ENCODE peak calls at places on chromosome 13, in six cellular contexts. One of them, this sample, is unnamed.

GRCh38 chr13:49444517-49445395 is 682 bp downstream of the SETDB2 start:
- DNase-seq in colonic mucosa: peak; percentile 39
- DNase-seq in H1: no peak
- DNase-seq in left lung: no peak
- DNase-seq in sigmoid colon: no peak
- DNase-seq in uterus: no peak
- DNase-seq in this sample: peak; percentile 8

GRCh38 chr13:41268764-41269163 is 5.4 kb upstream of the MTRF1 start:
- DNase-seq in colonic mucosa: no peak
- DNase-seq in left lung: no peak
- DNase-seq in sigmoid colon: no peak
- DNase-seq in H1: no peak
- DNase-seq in uterus: no peak
- DNase-seq in this sample: peak; percentile 13

GRCh38 chr13:110689711-110690110 is 16.2 kb downstream of the CARS2 start:
- DNase-seq in H1: no peak
- DNase-seq in colonic mucosa: no peak
- DNase-seq in left lung: no peak
- DNase-seq in uterus: no peak
- DNase-seq in sigmoid colon: no peak
- DNase-seq in this sample: no peak

GRCh38 chr13:39451301-39451700 is 151.7 kb downstream of the LHFPL6 start:
- DNase-seq in colonic mucosa: no peak
- DNase-seq in H1: no peak
- DNase-seq in uterus: no peak
- DNase-seq in left lung: no peak
- DNase-seq in sigmoid colon: no peak
- DNase-seq in this sample: no peak

GRCh38 chr13:20441879-20442278 is 83.8 kb downstream of the CRYL1 start:
- DNase-seq in sigmoid colon: no peak
- DNase-seq in colonic mucosa: no peak
- DNase-seq in left lung: no peak
- DNase-seq in H1: no peak
- DNase-seq in uterus: no peak
- DNase-seq in this sample: no peak

GRCh38 chr13:47303626-47304025 is 406.8 kb upstream of the HTR2A start:
- DNase-seq in colonic mucosa: no peak
- DNase-seq in uterus: no peak
- DNase-seq in left lung: no peak
- DNase-seq in H1: no peak
- DNase-seq in sigmoid colon: no peak
- DNase-seq in this sample: no peak

GRCh38 chr13:50456111-50456510 is 387.4 kb downstream of the DLEU7 start:
- DNase-seq in H1: no peak
- DNase-seq in left lung: no peak
- DNase-seq in sigmoid colon: no peak
- DNase-seq in colonic mucosa: no peak
- DNase-seq in uterus: no peak
- DNase-seq in this sample: no peak

GRCh38 chr13:95707035-95707434 is 30.1 kb downstream of the DNAJC3 start:
- DNase-seq in colonic mucosa: no peak
- DNase-seq in sigmoid colon: no peak
- DNase-seq in uterus: no peak
- DNase-seq in left lung: no peak
- DNase-seq in H1: no peak
- DNase-seq in this sample: no peak

GRCh38 chr13:27797228-27797624 is 4.9 kb downstream of the GSX1 start:
- DNase-seq in left lung: no peak
- DNase-seq in H1: peak; percentile 80
- DNase-seq in sigmoid colon: no peak
- DNase-seq in colonic mucosa: no peak
- DNase-seq in uterus: no peak
- DNase-seq in this sample: no peak

GRCh38 chr13:75480691-75481175 is 1.2 kb downstream of the TBC1D4 start:
- DNase-seq in uterus: peak; percentile 44
- DNase-seq in left lung: peak; percentile 84
- DNase-seq in sigmoid colon: peak; percentile 67
- DNase-seq in colonic mucosa: peak; percentile 82
- DNase-seq in H1: peak; percentile 61
- DNase-seq in this sample: peak; percentile 1

GRCh38 chr13:84607614-84608013 is 725.3 kb upstream of the SLITRK1 start:
- DNase-seq in uterus: no peak
- DNase-seq in left lung: no peak
- DNase-seq in H1: no peak
- DNase-seq in colonic mucosa: no peak
- DNase-seq in sigmoid colon: no peak
- DNase-seq in this sample: no peak

GRCh38 chr13:21033224-21033855 is 28.0 kb downstream of the LATS2 start:
- DNase-seq in uterus: no peak
- DNase-seq in H1: no peak
- DNase-seq in sigmoid colon: peak; percentile 89
- DNase-seq in left lung: no peak
- DNase-seq in colonic mucosa: no peak
- DNase-seq in this sample: no peak

DNA sequence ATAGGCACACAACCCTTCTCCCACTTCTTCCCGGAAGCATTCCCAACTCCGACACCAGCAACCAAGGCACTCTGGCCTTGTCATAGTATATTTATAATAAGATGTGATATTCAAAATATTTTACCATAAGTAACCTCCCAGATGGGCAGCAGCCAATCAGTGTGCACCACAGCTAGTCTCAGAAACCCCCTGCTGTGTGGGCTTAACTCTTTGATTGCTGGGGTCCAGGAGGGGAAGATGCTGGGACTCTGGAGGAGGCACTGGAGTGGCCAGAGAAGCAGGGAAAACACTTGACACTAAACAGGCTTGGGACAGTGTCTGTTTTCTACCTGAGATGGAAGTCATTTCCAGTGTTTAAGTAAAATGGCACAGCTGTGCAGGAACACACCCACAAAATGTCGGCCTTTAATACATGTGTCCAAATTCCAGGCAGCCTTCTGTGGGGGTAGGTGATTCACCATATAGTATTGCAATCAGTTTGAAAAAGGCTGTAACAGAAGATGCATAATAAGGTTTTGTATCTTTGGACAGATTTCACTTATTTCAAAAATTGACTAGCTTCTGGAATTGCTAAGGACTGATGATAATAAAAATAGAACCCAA is 100.7 kb downstream of the MBNL2 start:
- DNase-seq in colonic mucosa: no peak
- DNase-seq in uterus: no peak
- DNase-seq in H1: no peak
- DNase-seq in sigmoid colon: no peak
- DNase-seq in left lung: no peak
- DNase-seq in this sample: no peak
- H3K4me1 ChIP-seq in colonic mucosa: no peaks in the 10 kb centered on the region
- H3K4me1 ChIP-seq in uterus: no peaks in the 10 kb centered on the region
- H3K4me1 ChIP-seq in H1: peaks cover 6% of the 10 kb centered on the region
- H3K4me1 ChIP-seq in sigmoid colon: peaks cover 97% of the 10 kb centered on the region
- H3K4me1 ChIP-seq in left lung: peaks cover 9% of the 10 kb centered on the region
- H3K4me1 ChIP-seq in this sample: no peaks in the 10 kb centered on the region

GRCh38 chr13:64369121-64369520 is 2861.0 kb downstream of the PCDH9 start:
- DNase-seq in colonic mucosa: no peak
- DNase-seq in sigmoid colon: no peak
- DNase-seq in H1: no peak
- DNase-seq in uterus: no peak
- DNase-seq in left lung: no peak
- DNase-seq in this sample: no peak
- H3K9me3 ChIP-seq in colonic mucosa: no peaks in the 10 kb centered on the region
- H3K9me3 ChIP-seq in sigmoid colon: no peaks in the 10 kb centered on the region
- H3K9me3 ChIP-seq in H1: peaks cover 11% of the 10 kb centered on the region
- H3K9me3 ChIP-seq in uterus: no peaks in the 10 kb centered on the region
- H3K9me3 ChIP-seq in left lung: peaks cover 35% of the 10 kb centered on the region
- H3K9me3 ChIP-seq in this sample: no peaks in the 10 kb centered on the region

GRCh38 chr13:44218501-44219240 is 155.0 kb upstream of the SERP2 start:
- DNase-seq in H1: no peak
- DNase-seq in uterus: peak; percentile 59
- DNase-seq in sigmoid colon: peak; percentile 85
- DNase-seq in left lung: peak; percentile 78
- DNase-seq in colonic mucosa: peak; percentile 60
- DNase-seq in this sample: no peak
- H3K4me1 ChIP-seq in H1: no peaks in the 10 kb centered on the region
- H3K4me1 ChIP-seq in uterus: peaks cover 27% of the 10 kb centered on the region
- H3K4me1 ChIP-seq in sigmoid colon: peaks cover 48% of the 10 kb centered on the region
- H3K4me1 ChIP-seq in left lung: peaks cover 11% of the 10 kb centered on the region
- H3K4me1 ChIP-seq in colonic mucosa: no peaks in the 10 kb centered on the region
- H3K4me1 ChIP-seq in this sample: no peaks in the 10 kb centered on the region

DNA sequence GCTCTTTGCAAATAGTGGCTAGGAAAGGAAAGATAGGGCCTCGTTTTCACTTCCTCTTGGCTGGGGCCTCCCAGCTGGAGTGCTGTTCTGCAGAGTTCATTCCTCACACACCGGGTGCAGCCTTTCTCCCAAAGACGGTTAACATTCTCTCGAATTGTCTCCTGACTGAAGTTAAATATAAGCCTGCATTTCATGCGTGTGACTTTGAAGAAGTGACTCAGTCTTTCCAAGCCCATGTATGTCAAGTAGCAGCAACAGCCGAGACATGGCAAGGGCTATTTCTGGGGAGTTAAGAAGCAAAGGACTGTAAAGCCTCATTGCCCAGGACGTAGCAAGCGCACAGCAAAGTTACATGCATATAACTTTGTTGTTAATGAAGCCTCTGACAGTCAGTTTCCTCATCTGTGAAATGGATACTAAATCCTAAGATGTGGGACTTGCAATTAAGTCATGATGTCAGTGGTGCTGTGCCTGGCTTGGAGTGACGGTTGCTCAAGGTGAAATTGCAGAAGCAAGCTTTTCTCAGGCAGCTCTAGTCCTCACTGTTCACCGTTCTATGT is 502.4 kb downstream of the MYO16 start:
- DNase-seq in colonic mucosa: no peak
- DNase-seq in uterus: no peak
- DNase-seq in sigmoid colon: no peak
- DNase-seq in H1: no peak
- DNase-seq in left lung: no peak
- DNase-seq in this sample: no peak
- H3K9me3 ChIP-seq in colonic mucosa: no peaks in the 10 kb centered on the region
- H3K9me3 ChIP-seq in uterus: no peaks in the 10 kb centered on the region
- H3K9me3 ChIP-seq in sigmoid colon: no peaks in the 10 kb centered on the region
- H3K9me3 ChIP-seq in H1: no peaks in the 10 kb centered on the region
- H3K9me3 ChIP-seq in left lung: no peaks in the 10 kb centered on the region
- H3K9me3 ChIP-seq in this sample: no peaks in the 10 kb centered on the region

GRCh38 chr13:99416411-99417121 is 84.7 kb upstream of the TM9SF2 start:
- DNase-seq in uterus: no peak
- DNase-seq in H1: no peak
- DNase-seq in sigmoid colon: no peak
- DNase-seq in colonic mucosa: no peak
- DNase-seq in left lung: no peak
- DNase-seq in this sample: no peak

GRCh38 chr13:99418663-99419140 is 82.6 kb upstream of the TM9SF2 start:
- DNase-seq in uterus: no peak
- DNase-seq in left lung: no peak
- DNase-seq in sigmoid colon: no peak
- DNase-seq in H1: no peak
- DNase-seq in colonic mucosa: no peak
- DNase-seq in this sample: no peak

GRCh38 chr13:99419591-99420243 is 81.6 kb upstream of the TM9SF2 start:
- DNase-seq in sigmoid colon: no peak
- DNase-seq in uterus: no peak
- DNase-seq in colonic mucosa: no peak
- DNase-seq in left lung: no peak
- DNase-seq in H1: no peak
- DNase-seq in this sample: no peak

GRCh38 chr13:99417151-99417820 is 84.0 kb upstream of the TM9SF2 start:
- DNase-seq in uterus: no peak
- DNase-seq in sigmoid colon: no peak
- DNase-seq in left lung: no peak
- DNase-seq in colonic mucosa: no peak
- DNase-seq in H1: no peak
- DNase-seq in this sample: peak; percentile 70

GRCh38 chr13:99417821-99418662 is 83.2 kb upstream of the TM9SF2 start:
- DNase-seq in sigmoid colon: no peak
- DNase-seq in colonic mucosa: no peak
- DNase-seq in left lung: no peak
- DNase-seq in H1: no peak
- DNase-seq in uterus: no peak
- DNase-seq in this sample: no peak
- H3K4me1 ChIP-seq in sigmoid colon: no peaks in the 10 kb centered on the region
- H3K4me1 ChIP-seq in colonic mucosa: no peaks in the 10 kb centered on the region
- H3K4me1 ChIP-seq in left lung: peaks cover 12% of the 10 kb centered on the region
- H3K4me1 ChIP-seq in H1: no peaks in the 10 kb centered on the region
- H3K4me1 ChIP-seq in uterus: no peaks in the 10 kb centered on the region
- H3K4me1 ChIP-seq in this sample: peaks cover 74% of the 10 kb centered on the region

GRCh38 chr13:54248306-54248705 is 1219.7 kb downstream of the OLFM4 start:
- DNase-seq in H1: no peak
- DNase-seq in sigmoid colon: no peak
- DNase-seq in left lung: no peak
- DNase-seq in colonic mucosa: no peak
- DNase-seq in uterus: no peak
- DNase-seq in this sample: no peak
- H3K9me3 ChIP-seq in H1: no peaks in the 10 kb centered on the region
- H3K9me3 ChIP-seq in sigmoid colon: no peaks in the 10 kb centered on the region
- H3K9me3 ChIP-seq in left lung: peaks cover 3% of the 10 kb centered on the region
- H3K9me3 ChIP-seq in colonic mucosa: no peaks in the 10 kb centered on the region
- H3K9me3 ChIP-seq in uterus: no peaks in the 10 kb centered on the region
- H3K9me3 ChIP-seq in this sample: no peaks in the 10 kb centered on the region

GRCh38 chr13:33281951-33282595 is 3.5 kb downstream of the STARD13 start:
- DNase-seq in left lung: no peak
- DNase-seq in uterus: no peak
- DNase-seq in sigmoid colon: no peak
- DNase-seq in colonic mucosa: no peak
- DNase-seq in H1: no peak
- DNase-seq in this sample: no peak
- H3K4me1 ChIP-seq in left lung: peaks cover 48% of the 10 kb centered on the region
- H3K4me1 ChIP-seq in uterus: no peaks in the 10 kb centered on the region
- H3K4me1 ChIP-seq in sigmoid colon: peaks cover 72% of the 10 kb centered on the region
- H3K4me1 ChIP-seq in colonic mucosa: peaks cover 5% of the 10 kb centered on the region
- H3K4me1 ChIP-seq in H1: peaks cover 4% of the 10 kb centered on the region
- H3K4me1 ChIP-seq in this sample: peaks cover 15% of the 10 kb centered on the region

DNA sequence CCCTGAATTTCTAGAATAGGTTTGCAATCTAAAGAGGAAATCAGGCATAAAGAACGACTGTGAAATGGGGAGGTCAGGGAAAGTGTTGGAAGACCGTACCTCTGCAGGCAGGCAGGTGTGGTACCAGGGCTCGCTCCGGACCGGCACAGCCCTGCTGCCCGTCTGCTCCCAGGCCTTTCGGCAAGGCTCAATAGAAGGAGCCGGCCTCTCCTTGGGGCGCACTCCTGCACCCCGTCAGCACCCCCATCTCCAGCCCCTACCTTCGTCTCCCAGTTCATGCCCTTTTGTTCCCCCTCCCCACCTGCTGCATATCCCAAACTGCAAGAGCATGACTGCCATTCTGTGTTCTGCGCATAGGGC is 139.8 kb upstream of the SOX1 start:
- DNase-seq in colonic mucosa: no peak
- DNase-seq in sigmoid colon: no peak
- DNase-seq in left lung: no peak
- DNase-seq in H1: no peak
- DNase-seq in uterus: no peak
- DNase-seq in this sample: no peak
- H3K9me3 ChIP-seq in colonic mucosa: no peaks in the 10 kb centered on the region
- H3K9me3 ChIP-seq in sigmoid colon: no peaks in the 10 kb centered on the region
- H3K9me3 ChIP-seq in left lung: peaks cover 6% of the 10 kb centered on the region
- H3K9me3 ChIP-seq in H1: no peaks in the 10 kb centered on the region
- H3K9me3 ChIP-seq in uterus: no peaks in the 10 kb centered on the region
- H3K9me3 ChIP-seq in this sample: no peaks in the 10 kb centered on the region

GRCh38 chr13:114279146-114279545 is 2.3 kb upstream of the UPF3A start:
- DNase-seq in left lung: no peak
- DNase-seq in colonic mucosa: no peak
- DNase-seq in uterus: no peak
- DNase-seq in H1: no peak
- DNase-seq in sigmoid colon: no peak
- DNase-seq in this sample: no peak
- H3K4me1 ChIP-seq in left lung: peaks cover 30% of the 10 kb centered on the region
- H3K4me1 ChIP-seq in colonic mucosa: peaks cover 6% of the 10 kb centered on the region
- H3K4me1 ChIP-seq in uterus: no peaks in the 10 kb centered on the region
- H3K4me1 ChIP-seq in H1: no peaks in the 10 kb centered on the region
- H3K4me1 ChIP-seq in sigmoid colon: peaks cover 26% of the 10 kb centered on the region
- H3K4me1 ChIP-seq in this sample: peaks cover 42% of the 10 kb centered on the region

GRCh38 chr13:62964522-62964921 is 1548.9 kb upstream of the PCDH20 start:
- DNase-seq in H1: no peak
- DNase-seq in uterus: no peak
- DNase-seq in sigmoid colon: no peak
- DNase-seq in left lung: no peak
- DNase-seq in colonic mucosa: no peak
- DNase-seq in this sample: no peak
- H3K9me3 ChIP-seq in H1: no peaks in the 10 kb centered on the region
- H3K9me3 ChIP-seq in uterus: no peaks in the 10 kb centered on the region
- H3K9me3 ChIP-seq in sigmoid colon: peaks cover 4% of the 10 kb centered on the region
- H3K9me3 ChIP-seq in left lung: peaks cover 31% of the 10 kb centered on the region
- H3K9me3 ChIP-seq in colonic mucosa: no peaks in the 10 kb centered on the region
- H3K9me3 ChIP-seq in this sample: no peaks in the 10 kb centered on the region